ENCODE peak calls at places on chromosomes 3 and 15, in nine cellular contexts. One of them, this sample, is unnamed.

GRCh38 chr15:43954181-43954621 is 127.4 kb downstream of the WDR76 start:
- DNase-seq in WTC11: no peak
- DNase-seq in mucosa of descending colon: no peak
- DNase-seq in left lung: no peak
- DNase-seq in stomach: no peak
- DNase-seq in tibial nerve: no peak
- DNase-seq in breast epithelium: no peak
- DNase-seq in Panc1: no peak
- DNase-seq in epithelial cell of esophagus: peak
- DNase-seq in this sample: no peak

GRCh38 chr15:27358751-27359434 is 387.9 kb downstream of the GABRG3 start:
- DNase-seq in WTC11: peak
- DNase-seq in mucosa of descending colon: no peak
- DNase-seq in left lung: no peak
- DNase-seq in stomach: no peak
- DNase-seq in tibial nerve: no peak
- DNase-seq in breast epithelium: no peak
- DNase-seq in Panc1: no peak
- DNase-seq in epithelial cell of esophagus: no peak
- DNase-seq in this sample: no peak

GRCh38 chr15:48475600-48476395 is 144.6 kb downstream of the DUT start:
- DNase-seq in WTC11: no peak
- DNase-seq in mucosa of descending colon: no peak
- DNase-seq in left lung: no peak
- DNase-seq in stomach: no peak
- DNase-seq in tibial nerve: no peak
- DNase-seq in breast epithelium: no peak
- DNase-seq in Panc1: no peak
- DNase-seq in epithelial cell of esophagus: peak
- DNase-seq in this sample: no peak

GRCh38 chr3:119579366-119580147 is at the start of gene ADPRH:
- DNase-seq in WTC11: peak
- DNase-seq in mucosa of descending colon: peak
- DNase-seq in left lung: peak
- DNase-seq in stomach: peak
- DNase-seq in tibial nerve: peak
- DNase-seq in breast epithelium: peak
- DNase-seq in Panc1: peak
- DNase-seq in epithelial cell of esophagus: peak
- DNase-seq in this sample: peak

GRCh38 chr3:165669502-165669901 is 167.7 kb downstream of the BCHE start:
- DNase-seq in WTC11: no peak
- DNase-seq in mucosa of descending colon: no peak
- DNase-seq in left lung: no peak
- DNase-seq in stomach: no peak
- DNase-seq in tibial nerve: no peak
- DNase-seq in breast epithelium: no peak
- DNase-seq in Panc1: no peak
- DNase-seq in epithelial cell of esophagus: no peak
- DNase-seq in this sample: no peak

GRCh38 chr15:70437089-70437488 is 326.3 kb downstream of the UACA start:
- DNase-seq in WTC11: no peak
- DNase-seq in mucosa of descending colon: no peak
- DNase-seq in left lung: no peak
- DNase-seq in stomach: no peak
- DNase-seq in tibial nerve: no peak
- DNase-seq in breast epithelium: peak
- DNase-seq in Panc1: no peak
- DNase-seq in epithelial cell of esophagus: no peak
- DNase-seq in this sample: no peak

GRCh38 chr3:133162906-133163305 is 124.7 kb downstream of the TMEM108 start:
- DNase-seq in WTC11: no peak
- DNase-seq in mucosa of descending colon: no peak
- DNase-seq in left lung: no peak
- DNase-seq in stomach: no peak
- DNase-seq in tibial nerve: no peak
- DNase-seq in breast epithelium: no peak
- DNase-seq in Panc1: no peak
- DNase-seq in epithelial cell of esophagus: no peak
- DNase-seq in this sample: no peak

GRCh38 chr3:107235923-107236315 is 141.3 kb upstream of the CCDC54 start:
- DNase-seq in WTC11: no peak
- DNase-seq in mucosa of descending colon: no peak
- DNase-seq in left lung: no peak
- DNase-seq in stomach: no peak
- DNase-seq in tibial nerve: no peak
- DNase-seq in breast epithelium: no peak
- DNase-seq in Panc1: peak
- DNase-seq in epithelial cell of esophagus: peak
- DNase-seq in this sample: no peak

GRCh38 chr3:53949541-53949940 is 57.9 kb upstream of the SELENOK start:
- DNase-seq in WTC11: no peak
- DNase-seq in mucosa of descending colon: no peak
- DNase-seq in left lung: no peak
- DNase-seq in stomach: no peak
- DNase-seq in tibial nerve: no peak
- DNase-seq in breast epithelium: no peak
- DNase-seq in Panc1: no peak
- DNase-seq in epithelial cell of esophagus: no peak
- DNase-seq in this sample: no peak

GRCh38 chr15:34709866-34710265 is 44.9 kb downstream of the GJD2 start:
- DNase-seq in WTC11: no peak
- DNase-seq in mucosa of descending colon: no peak
- DNase-seq in left lung: no peak
- DNase-seq in stomach: no peak
- DNase-seq in tibial nerve: no peak
- DNase-seq in breast epithelium: no peak
- DNase-seq in Panc1: no peak
- DNase-seq in epithelial cell of esophagus: peak
- DNase-seq in this sample: no peak

GRCh38 chr3:59163953-59164352 is 114.1 kb upstream of the CFAP20DC start:
- DNase-seq in WTC11: no peak
- DNase-seq in mucosa of descending colon: no peak
- DNase-seq in left lung: no peak
- DNase-seq in stomach: no peak
- DNase-seq in tibial nerve: no peak
- DNase-seq in breast epithelium: no peak
- DNase-seq in Panc1: no peak
- DNase-seq in epithelial cell of esophagus: peak
- DNase-seq in this sample: no peak

GRCh38 chr15:29043731-29044485 is 158.1 kb downstream of the APBA2 start:
- DNase-seq in WTC11: no peak
- DNase-seq in mucosa of descending colon: no peak
- DNase-seq in left lung: no peak
- DNase-seq in stomach: no peak
- DNase-seq in tibial nerve: no peak
- DNase-seq in breast epithelium: no peak
- DNase-seq in Panc1: no peak
- DNase-seq in epithelial cell of esophagus: no peak
- DNase-seq in this sample: no peak

DNA sequence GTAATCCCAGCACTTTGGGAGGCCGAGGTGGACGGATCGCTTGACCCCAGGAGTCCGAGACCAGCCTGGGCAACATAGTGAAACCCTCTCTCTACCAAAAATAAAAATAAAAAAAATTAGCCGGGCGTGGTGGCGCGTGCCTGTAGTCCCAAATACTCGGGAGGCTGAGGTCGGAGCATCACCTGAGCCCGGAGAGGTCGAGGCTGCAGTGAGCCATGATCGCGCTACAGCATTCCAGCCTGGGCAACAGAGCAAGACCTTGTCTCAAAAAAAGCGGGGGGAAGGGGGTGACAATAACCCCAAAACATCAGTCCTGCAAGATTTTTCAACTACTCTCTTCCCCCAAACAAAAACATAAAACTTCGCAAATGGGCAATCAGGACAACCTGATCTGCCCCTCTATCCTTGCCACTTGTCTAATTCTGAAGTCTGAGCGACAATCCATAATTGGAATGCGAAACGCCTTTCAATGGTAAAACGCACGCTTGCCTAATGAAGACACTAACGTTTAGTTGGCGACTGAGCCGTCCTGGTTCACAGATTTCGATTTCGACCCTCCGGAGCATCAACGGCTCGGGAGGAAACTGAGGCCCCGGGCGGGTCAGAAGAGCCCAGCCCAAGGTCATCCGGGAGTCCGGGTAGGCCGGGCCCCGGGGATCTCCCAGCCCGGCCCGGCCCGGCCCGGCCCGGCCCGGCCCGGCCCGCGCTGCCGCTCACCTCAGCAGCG is 855 bp downstream of the BTBD1 start:
- DNase-seq in WTC11: no peak
- DNase-seq in mucosa of descending colon: no peak
- DNase-seq in left lung: no peak
- DNase-seq in stomach: no peak
- DNase-seq in tibial nerve: no peak
- DNase-seq in breast epithelium: no peak
- DNase-seq in Panc1: no peak
- DNase-seq in epithelial cell of esophagus: no peak
- DNase-seq in this sample: no peak
- TF ChIP-seq CTCF in WTC11: no peak
- TF ChIP-seq CTCF in mucosa of descending colon: no peak
- TF ChIP-seq CTCF in left lung: no peak
- TF ChIP-seq CTCF in stomach: no peak
- TF ChIP-seq CTCF in tibial nerve: no peak
- TF ChIP-seq CTCF in breast epithelium: no peak
- TF ChIP-seq CTCF in Panc1: no peak
- TF ChIP-seq CTCF in epithelial cell of esophagus: no peak
- TF ChIP-seq CTCF in this sample: no peak

GRCh38 chr3:139427283-139428060 is 38.0 kb upstream of the COPB2 start:
- DNase-seq in WTC11: no peak
- DNase-seq in mucosa of descending colon: no peak
- DNase-seq in left lung: no peak
- DNase-seq in stomach: no peak
- DNase-seq in tibial nerve: no peak
- DNase-seq in breast epithelium: no peak
- DNase-seq in Panc1: peak
- DNase-seq in epithelial cell of esophagus: peak
- DNase-seq in this sample: no peak
- TF ChIP-seq CTCF in WTC11: peak
- TF ChIP-seq CTCF in mucosa of descending colon: peak
- TF ChIP-seq CTCF in left lung: peak
- TF ChIP-seq CTCF in stomach: peak
- TF ChIP-seq CTCF in tibial nerve: peak
- TF ChIP-seq CTCF in breast epithelium: peak
- TF ChIP-seq CTCF in Panc1: peak
- TF ChIP-seq CTCF in epithelial cell of esophagus: peak
- TF ChIP-seq CTCF in this sample: peak

GRCh38 chr15:50138391-50138790 is 19.4 kb upstream of the ATP8B4 start:
- DNase-seq in WTC11: no peak
- DNase-seq in mucosa of descending colon: no peak
- DNase-seq in left lung: no peak
- DNase-seq in stomach: no peak
- DNase-seq in tibial nerve: no peak
- DNase-seq in breast epithelium: no peak
- DNase-seq in Panc1: no peak
- DNase-seq in epithelial cell of esophagus: peak
- DNase-seq in this sample: no peak

GRCh38 chr15:50137330-50137761 is 18.3 kb upstream of the ATP8B4 start:
- DNase-seq in WTC11: no peak
- DNase-seq in mucosa of descending colon: no peak
- DNase-seq in left lung: no peak
- DNase-seq in stomach: no peak
- DNase-seq in tibial nerve: no peak
- DNase-seq in breast epithelium: no peak
- DNase-seq in Panc1: peak
- DNase-seq in epithelial cell of esophagus: peak
- DNase-seq in this sample: no peak

GRCh38 chr15:50135123-50135541 is 16.1 kb upstream of the ATP8B4 start:
- DNase-seq in WTC11: no peak
- DNase-seq in mucosa of descending colon: no peak
- DNase-seq in left lung: no peak
- DNase-seq in stomach: no peak
- DNase-seq in tibial nerve: no peak
- DNase-seq in breast epithelium: no peak
- DNase-seq in Panc1: no peak
- DNase-seq in epithelial cell of esophagus: no peak
- DNase-seq in this sample: no peak

GRCh38 chr15:50140097-50140496 is 21.1 kb upstream of the ATP8B4 start:
- DNase-seq in WTC11: no peak
- DNase-seq in mucosa of descending colon: no peak
- DNase-seq in left lung: no peak
- DNase-seq in stomach: no peak
- DNase-seq in tibial nerve: no peak
- DNase-seq in breast epithelium: no peak
- DNase-seq in Panc1: no peak
- DNase-seq in epithelial cell of esophagus: no peak
- DNase-seq in this sample: no peak

DNA sequence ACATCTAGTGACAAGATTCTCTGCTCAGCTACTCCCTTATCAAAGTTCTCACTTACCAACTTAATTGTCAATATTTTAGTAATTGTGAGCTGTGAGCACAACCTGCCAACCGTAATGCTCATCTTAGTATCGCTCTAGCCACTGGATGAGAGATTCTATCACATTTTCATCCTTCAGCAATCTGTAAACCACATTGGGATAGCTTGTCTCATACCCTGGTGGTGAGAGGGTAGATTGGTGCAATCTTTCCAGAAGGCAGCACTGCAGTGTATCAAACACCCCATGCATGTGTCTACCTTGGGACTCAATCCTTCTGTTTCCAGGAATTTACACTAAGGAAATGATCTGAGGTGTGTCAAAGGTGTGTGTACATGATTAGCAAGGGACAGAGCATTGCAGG is 18.9 kb upstream of the ATP8B4 start:
- DNase-seq in WTC11: no peak
- DNase-seq in mucosa of descending colon: no peak
- DNase-seq in left lung: no peak
- DNase-seq in stomach: no peak
- DNase-seq in tibial nerve: no peak
- DNase-seq in breast epithelium: no peak
- DNase-seq in Panc1: no peak
- DNase-seq in epithelial cell of esophagus: no peak
- DNase-seq in this sample: no peak
- TF ChIP-seq CTCF in WTC11: no peak
- TF ChIP-seq CTCF in mucosa of descending colon: no peak
- TF ChIP-seq CTCF in left lung: no peak
- TF ChIP-seq CTCF in stomach: no peak
- TF ChIP-seq CTCF in tibial nerve: no peak
- TF ChIP-seq CTCF in breast epithelium: no peak
- TF ChIP-seq CTCF in Panc1: no peak
- TF ChIP-seq CTCF in epithelial cell of esophagus: no peak
- TF ChIP-seq CTCF in this sample: no peak

DNA sequence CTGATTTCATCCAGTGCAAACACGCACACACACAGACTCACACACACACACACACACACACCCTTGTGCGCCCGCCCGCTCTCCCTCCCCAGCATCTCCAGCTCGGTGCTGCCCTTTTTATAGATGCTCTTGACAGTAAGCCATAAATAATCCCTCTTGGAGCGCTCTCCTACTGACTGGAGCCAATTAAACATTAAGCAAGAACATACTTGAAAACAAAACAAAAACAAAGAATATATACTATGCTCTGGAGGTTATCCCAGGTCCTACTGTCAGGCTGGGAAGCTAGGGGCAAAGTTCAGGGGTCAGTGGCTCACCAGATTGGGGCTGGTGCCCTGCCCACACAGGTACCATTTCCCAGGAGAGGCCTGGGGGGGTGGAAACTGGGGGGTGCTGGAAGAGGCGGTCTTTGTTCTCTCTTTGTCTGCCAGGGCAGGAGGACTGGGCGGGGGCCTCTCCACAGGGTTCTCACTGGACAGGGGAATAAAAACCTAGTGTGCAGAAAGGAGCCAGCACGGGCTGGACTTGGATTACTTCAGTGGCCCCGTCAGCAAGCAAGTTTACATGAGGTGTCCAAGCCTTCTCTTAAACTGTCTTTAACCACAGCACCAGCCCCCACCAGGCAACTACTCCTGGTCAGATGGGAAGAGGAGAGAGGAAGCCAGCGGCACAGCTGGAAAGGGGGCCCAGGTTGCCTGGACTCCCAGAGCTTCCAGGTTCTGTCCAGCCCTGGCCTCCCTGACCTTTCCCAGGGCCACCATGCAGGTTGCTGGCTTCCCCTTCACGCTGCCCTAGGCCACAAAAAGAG is 16.1 kb downstream of the BMF start:
- DNase-seq in WTC11: no peak
- DNase-seq in mucosa of descending colon: peak
- DNase-seq in left lung: no peak
- DNase-seq in stomach: no peak
- DNase-seq in tibial nerve: peak
- DNase-seq in breast epithelium: no peak
- DNase-seq in Panc1: no peak
- DNase-seq in epithelial cell of esophagus: no peak
- DNase-seq in this sample: no peak
- TF ChIP-seq CTCF in WTC11: no peak
- TF ChIP-seq CTCF in mucosa of descending colon: no peak
- TF ChIP-seq CTCF in left lung: no peak
- TF ChIP-seq CTCF in stomach: no peak
- TF ChIP-seq CTCF in tibial nerve: no peak
- TF ChIP-seq CTCF in breast epithelium: no peak
- TF ChIP-seq CTCF in Panc1: no peak
- TF ChIP-seq CTCF in epithelial cell of esophagus: no peak
- TF ChIP-seq CTCF in this sample: no peak